ENCODE peak calls at places on chromosomes 4 and X, in eight cellular contexts. Z is CD4-positive, alpha-beta T cell; K is hepatocyte; V is ELR; I is ACHN; B is K562; J is cardiac fibroblast; R is tibial nerve. Y is an unnamed sample.

GRCh38 chr4:139528377-139529005 is 27.5 kb downstream of the SETD7 start:
- DNase-seq in Z (no peak), K (peak; percentile 52), V (peak; percentile 60), I (no peak), B (no peak), J (peak; percentile 87), R (peak; percentile 50), Y (no peak)

GRCh38 chrX:105758784-105759183 is 63.6 kb upstream of the NRK start:
- DNase-seq in Z (no peak), K (no peak), V (no peak), I (no peak), B (no peak), J (peak; percentile 52), R (no peak), Y (no peak)

GRCh38 chrX:2325076-2325784 is 175.5 kb downstream of the DHRSX start:
- DNase-seq in Z (peak; percentile 12), K (no peak), V (no peak), I (no peak), B (peak; percentile 84), J (peak; percentile 87), R (no peak), Y (no peak)

GRCh38 chr4:158255727-158256324 is 45.5 kb downstream of the TMEM144 start:
- DNase-seq in Z (no peak), K (peak; percentile 64), V (peak; percentile 60), I (peak; percentile 51), B (peak; percentile 63), J (peak; percentile 75), R (peak; percentile 47), Y (peak; percentile 43)

GRCh38 chrX:53716328-53717088 is 30.0 kb upstream of the HUWE1 start:
- DNase-seq in Z (peak; percentile 19), K (no peak), V (peak; percentile 45), I (no peak), B (no peak), J (no peak), R (no peak), Y (no peak)

GRCh38 chr4:2135083-2135482 is 76.0 kb downstream of the NAT8L start:
- DNase-seq in Z (no peak), K (peak; percentile 33), V (peak; percentile 13), I (no peak), B (peak; percentile 27), J (peak; percentile 77), R (no peak), Y (no peak)

GRCh38 chrX:107677501-107677901 is 49.2 kb downstream of the PRPS1 start:
- DNase-seq in Z (no peak), K (no peak), V (peak; percentile 8), I (peak; percentile 18), B (no peak), J (peak; percentile 39), R (no peak), Y (no peak)

GRCh38 chr4:168587326-168588125 is 90.7 kb downstream of the PALLD start:
- DNase-seq in Z (no peak), K (peak; percentile 32), V (peak; percentile 96), I (peak; percentile 61), B (no peak), J (peak; percentile 82), R (peak; percentile 9), Y (no peak)

GRCh38 chr4:801436-802124 is 24.3 kb downstream of the CPLX1 start:
- DNase-seq in Z (no peak), K (no peak), V (no peak), I (no peak), B (no peak), J (no peak), R (no peak), Y (no peak)

GRCh38 chrX:135484636-135485289 is 35.7 kb upstream of the INTS6L start:
- DNase-seq in Z (no peak), K (peak; percentile 45), V (peak; percentile 53), I (peak; percentile 32), B (peak; percentile 56), J (peak; percentile 79), R (peak; percentile 5), Y (peak; percentile 4)

GRCh38 chr4:135123632-135124031 is 922.0 kb upstream of the PABPC4L start:
- DNase-seq in Z (no peak), K (no peak), V (no peak), I (no peak), B (no peak), J (no peak), R (no peak), Y (no peak)

GRCh38 chr4:7721984-7722551 is 217.6 kb downstream of the AFAP1 start:
- DNase-seq in Z (no peak), K (no peak), V (no peak), I (peak; percentile 2), B (peak; percentile 22), J (peak; percentile 33), R (no peak), Y (no peak)

GRCh38 chrX:130118396-130118795 is 8.1 kb upstream of the ELF4 start:
- DNase-seq in Z (no peak), K (peak; percentile 45), V (peak; percentile 78), I (peak; percentile 3), B (no peak), J (peak; percentile 90), R (no peak), Y (no peak)

GRCh38 chr4:126375462-126376054 is 1060.8 kb downstream of the FAT4 start:
- DNase-seq in Z (no peak), K (no peak), V (no peak), I (no peak), B (no peak), J (peak; percentile 3), R (no peak), Y (no peak)

GRCh38 chrX:103329991-103330390 is at the start of gene TCEAL7:
- DNase-seq in Z (no peak), K (peak; percentile 14), V (peak; percentile 65), I (no peak), B (no peak), J (peak; percentile 32), R (peak; percentile 20), Y (no peak)

GRCh38 chr4:54589586-54589985 is 68.2 kb upstream of the KIT start:
- DNase-seq in Z (no peak), K (no peak), V (no peak), I (no peak), B (no peak), J (no peak), R (no peak), Y (no peak)

GRCh38 chrX:96480081-96480480 is 204.6 kb upstream of the DIAPH2 start:
- DNase-seq in Z (no peak), K (no peak), V (peak; percentile 74), I (no peak), B (no peak), J (no peak), R (no peak), Y (no peak)

GRCh38 chr4:138242830-138243149 is 641 bp upstream of the SLC7A11 start:
- DNase-seq in Z (no peak), K (no peak), V (peak; percentile 49), I (no peak), B (no peak), J (no peak), R (no peak), Y (no peak)

GRCh38 chrX:153993079-153993478 is 20.5 kb downstream of the TMEM187 start:
- DNase-seq in Z (no peak), K (no peak), V (no peak), I (no peak), B (no peak), J (no peak), R (no peak), Y (no peak)

GRCh38 chr4:146567396-146567795 is 45.7 kb upstream of the SLC10A7 start:
- DNase-seq in Z (no peak), K (no peak), V (peak; percentile 36), I (no peak), B (no peak), J (peak; percentile 5), R (no peak), Y (no peak)

GRCh38 chr4:143768007-143768591 is 67.6 kb upstream of the FREM3 start:
- DNase-seq in Z (no peak), K (no peak), V (no peak), I (no peak), B (no peak), J (peak; percentile 23), R (no peak), Y (no peak)